ENCODE peak calls at places on chromosomes 3 and 15, in six cellular contexts. One of them, this sample, is unnamed.

GRCh38 chr15:79474252-79474651 is 42.1 kb downstream of the MINAR1 start:
- DNase-seq in GM23338: no peak
- DNase-seq in DND-41: no peak
- DNase-seq in fibroblast of lung: peak
- DNase-seq in mammary epithelial cell: peak
- DNase-seq in hepatocyte: no peak
- DNase-seq in this sample: no peak

GRCh38 chr15:52143862-52144261 is 31.3 kb upstream of the BCL2L10 start:
- DNase-seq in GM23338: peak
- DNase-seq in DND-41: no peak
- DNase-seq in fibroblast of lung: peak
- DNase-seq in mammary epithelial cell: peak
- DNase-seq in hepatocyte: peak
- DNase-seq in this sample: peak

GRCh38 chr3:43894176-43895049 is 203.7 kb downstream of the ABHD5 start:
- DNase-seq in GM23338: peak
- DNase-seq in DND-41: no peak
- DNase-seq in fibroblast of lung: peak
- DNase-seq in mammary epithelial cell: peak
- DNase-seq in hepatocyte: peak
- DNase-seq in this sample: no peak

GRCh38 chr3:157077565-157077991 is 82.4 kb downstream of the CCNL1 start:
- DNase-seq in GM23338: peak
- DNase-seq in DND-41: no peak
- DNase-seq in fibroblast of lung: no peak
- DNase-seq in mammary epithelial cell: no peak
- DNase-seq in hepatocyte: no peak
- DNase-seq in this sample: no peak

GRCh38 chr3:153484842-153485241 is 322.8 kb downstream of the RAP2B start:
- DNase-seq in GM23338: no peak
- DNase-seq in DND-41: no peak
- DNase-seq in fibroblast of lung: no peak
- DNase-seq in mammary epithelial cell: no peak
- DNase-seq in hepatocyte: no peak
- DNase-seq in this sample: no peak

GRCh38 chr15:98433302-98433701 is 215.0 kb upstream of the IGF1R start:
- DNase-seq in GM23338: no peak
- DNase-seq in DND-41: no peak
- DNase-seq in fibroblast of lung: no peak
- DNase-seq in mammary epithelial cell: no peak
- DNase-seq in hepatocyte: no peak
- DNase-seq in this sample: no peak

GRCh38 chr15:85406916-85407315 is 26.5 kb downstream of the AKAP13 start:
- DNase-seq in GM23338: no peak
- DNase-seq in DND-41: no peak
- DNase-seq in fibroblast of lung: no peak
- DNase-seq in mammary epithelial cell: no peak
- DNase-seq in hepatocyte: no peak
- DNase-seq in this sample: no peak

GRCh38 chr3:39644176-39644575 is 165.2 kb upstream of the MYRIP start:
- DNase-seq in GM23338: no peak
- DNase-seq in DND-41: no peak
- DNase-seq in fibroblast of lung: peak
- DNase-seq in mammary epithelial cell: peak
- DNase-seq in hepatocyte: no peak
- DNase-seq in this sample: no peak

GRCh38 chr3:183341545-183342288 is 86.7 kb downstream of the MCF2L2 start:
- DNase-seq in GM23338: no peak
- DNase-seq in DND-41: no peak
- DNase-seq in fibroblast of lung: no peak
- DNase-seq in mammary epithelial cell: no peak
- DNase-seq in hepatocyte: no peak
- DNase-seq in this sample: no peak

GRCh38 chr3:135238201-135238600 is 443.1 kb downstream of the EPHB1 start:
- DNase-seq in GM23338: no peak
- DNase-seq in DND-41: no peak
- DNase-seq in fibroblast of lung: no peak
- DNase-seq in mammary epithelial cell: no peak
- DNase-seq in hepatocyte: no peak
- DNase-seq in this sample: no peak

GRCh38 chr3:117165611-117166051 is 456.1 kb downstream of the TUSC7 start:
- DNase-seq in GM23338: peak
- DNase-seq in DND-41: no peak
- DNase-seq in fibroblast of lung: no peak
- DNase-seq in mammary epithelial cell: no peak
- DNase-seq in hepatocyte: no peak
- DNase-seq in this sample: no peak

GRCh38 chr15:75884041-75884440 is 19.6 kb upstream of the FBXO22 start:
- DNase-seq in GM23338: no peak
- DNase-seq in DND-41: no peak
- DNase-seq in fibroblast of lung: peak
- DNase-seq in mammary epithelial cell: peak
- DNase-seq in hepatocyte: no peak
- DNase-seq in this sample: peak

GRCh38 chr3:129934234-129935123 is 40.0 kb upstream of the TRH start:
- DNase-seq in GM23338: peak
- DNase-seq in DND-41: peak
- DNase-seq in fibroblast of lung: peak
- DNase-seq in mammary epithelial cell: no peak
- DNase-seq in hepatocyte: peak
- DNase-seq in this sample: peak

GRCh38 chr15:31752363-31752762 is 278.0 kb upstream of the CHRNA7 start:
- DNase-seq in GM23338: no peak
- DNase-seq in DND-41: no peak
- DNase-seq in fibroblast of lung: peak
- DNase-seq in mammary epithelial cell: peak
- DNase-seq in hepatocyte: no peak
- DNase-seq in this sample: peak

GRCh38 chr3:45830121-45830520 is 11.8 kb downstream of the LZTFL1 start:
- DNase-seq in GM23338: no peak
- DNase-seq in DND-41: no peak
- DNase-seq in fibroblast of lung: no peak
- DNase-seq in mammary epithelial cell: no peak
- DNase-seq in hepatocyte: no peak
- DNase-seq in this sample: no peak

GRCh38 chr15:29093696-29094343 is 175.8 kb downstream of the NSMCE3 start:
- DNase-seq in GM23338: no peak
- DNase-seq in DND-41: no peak
- DNase-seq in fibroblast of lung: no peak
- DNase-seq in mammary epithelial cell: no peak
- DNase-seq in hepatocyte: no peak
- DNase-seq in this sample: no peak

GRCh38 chr3:56193531-56193930 is 274.7 kb downstream of the ERC2 start:
- DNase-seq in GM23338: no peak
- DNase-seq in DND-41: no peak
- DNase-seq in fibroblast of lung: no peak
- DNase-seq in mammary epithelial cell: no peak
- DNase-seq in hepatocyte: no peak
- DNase-seq in this sample: no peak

GRCh38 chr15:25849431-25849921 is 13.7 kb downstream of the ATP10A start:
- DNase-seq in GM23338: peak
- DNase-seq in DND-41: no peak
- DNase-seq in fibroblast of lung: peak
- DNase-seq in mammary epithelial cell: no peak
- DNase-seq in hepatocyte: peak
- DNase-seq in this sample: peak

GRCh38 chr15:44780608-44781007 is 44.3 kb downstream of the TRIM69 start:
- DNase-seq in GM23338: no peak
- DNase-seq in DND-41: no peak
- DNase-seq in fibroblast of lung: no peak
- DNase-seq in mammary epithelial cell: no peak
- DNase-seq in hepatocyte: no peak
- DNase-seq in this sample: no peak

GRCh38 chr3:25566358-25566920 is 98.3 kb downstream of the TOP2B start:
- DNase-seq in GM23338: peak
- DNase-seq in DND-41: no peak
- DNase-seq in fibroblast of lung: no peak
- DNase-seq in mammary epithelial cell: no peak
- DNase-seq in hepatocyte: no peak
- DNase-seq in this sample: no peak

GRCh38 chr3:52339612-52340011 is 23.5 kb downstream of the DNAH1 start:
- DNase-seq in GM23338: peak
- DNase-seq in DND-41: peak
- DNase-seq in fibroblast of lung: peak
- DNase-seq in mammary epithelial cell: peak
- DNase-seq in hepatocyte: peak
- DNase-seq in this sample: peak

GRCh38 chr3:150083653-150084037 is 113.0 kb upstream of the PFN2 start:
- DNase-seq in GM23338: no peak
- DNase-seq in DND-41: no peak
- DNase-seq in fibroblast of lung: peak
- DNase-seq in mammary epithelial cell: no peak
- DNase-seq in hepatocyte: peak
- DNase-seq in this sample: no peak

GRCh38 chr3:61381745-61382392 is 130.6 kb upstream of the FHIT start:
- DNase-seq in GM23338: peak
- DNase-seq in DND-41: no peak
- DNase-seq in fibroblast of lung: peak
- DNase-seq in mammary epithelial cell: peak
- DNase-seq in hepatocyte: peak
- DNase-seq in this sample: peak

GRCh38 chr3:177597325-177598109 is 400.2 kb upstream of the TBL1XR1 start:
- DNase-seq in GM23338: no peak
- DNase-seq in DND-41: peak
- DNase-seq in fibroblast of lung: peak
- DNase-seq in mammary epithelial cell: peak
- DNase-seq in hepatocyte: peak
- DNase-seq in this sample: no peak

GRCh38 chr3:106119691-106120090 is 250.9 kb upstream of the CBLB start:
- DNase-seq in GM23338: peak
- DNase-seq in DND-41: no peak
- DNase-seq in fibroblast of lung: no peak
- DNase-seq in mammary epithelial cell: peak
- DNase-seq in hepatocyte: no peak
- DNase-seq in this sample: peak

GRCh38 chr3:160409812-160410610 is 10.6 kb downstream of the SMC4 start:
- DNase-seq in GM23338: no peak
- DNase-seq in DND-41: no peak
- DNase-seq in fibroblast of lung: peak
- DNase-seq in mammary epithelial cell: no peak
- DNase-seq in hepatocyte: no peak
- DNase-seq in this sample: no peak

GRCh38 chr3:13111874-13112520 is 38.8 kb upstream of the IQSEC1 start:
- DNase-seq in GM23338: no peak
- DNase-seq in DND-41: no peak
- DNase-seq in fibroblast of lung: no peak
- DNase-seq in mammary epithelial cell: no peak
- DNase-seq in hepatocyte: no peak
- DNase-seq in this sample: peak

GRCh38 chr3:40741729-40742128 is 217.0 kb downstream of the ZNF621 start:
- DNase-seq in GM23338: no peak
- DNase-seq in DND-41: no peak
- DNase-seq in fibroblast of lung: no peak
- DNase-seq in mammary epithelial cell: no peak
- DNase-seq in hepatocyte: peak
- DNase-seq in this sample: no peak

GRCh38 chr3:136624381-136624780 is 127.8 kb downstream of the STAG1 start:
- DNase-seq in GM23338: no peak
- DNase-seq in DND-41: no peak
- DNase-seq in fibroblast of lung: no peak
- DNase-seq in mammary epithelial cell: no peak
- DNase-seq in hepatocyte: no peak
- DNase-seq in this sample: no peak

GRCh38 chr3:64196236-64196929 is 28.9 kb downstream of the PRICKLE2 start:
- DNase-seq in GM23338: peak
- DNase-seq in DND-41: no peak
- DNase-seq in fibroblast of lung: no peak
- DNase-seq in mammary epithelial cell: no peak
- DNase-seq in hepatocyte: no peak
- DNase-seq in this sample: no peak
- H3K4me3 ChIP-seq in GM23338: no peak
- H3K4me3 ChIP-seq in DND-41: no peak
- H3K4me3 ChIP-seq in fibroblast of lung: no peak
- H3K4me3 ChIP-seq in mammary epithelial cell: no peak
- H3K4me3 ChIP-seq in hepatocyte: no peak
- H3K4me3 ChIP-seq in this sample: no peak

DNA sequence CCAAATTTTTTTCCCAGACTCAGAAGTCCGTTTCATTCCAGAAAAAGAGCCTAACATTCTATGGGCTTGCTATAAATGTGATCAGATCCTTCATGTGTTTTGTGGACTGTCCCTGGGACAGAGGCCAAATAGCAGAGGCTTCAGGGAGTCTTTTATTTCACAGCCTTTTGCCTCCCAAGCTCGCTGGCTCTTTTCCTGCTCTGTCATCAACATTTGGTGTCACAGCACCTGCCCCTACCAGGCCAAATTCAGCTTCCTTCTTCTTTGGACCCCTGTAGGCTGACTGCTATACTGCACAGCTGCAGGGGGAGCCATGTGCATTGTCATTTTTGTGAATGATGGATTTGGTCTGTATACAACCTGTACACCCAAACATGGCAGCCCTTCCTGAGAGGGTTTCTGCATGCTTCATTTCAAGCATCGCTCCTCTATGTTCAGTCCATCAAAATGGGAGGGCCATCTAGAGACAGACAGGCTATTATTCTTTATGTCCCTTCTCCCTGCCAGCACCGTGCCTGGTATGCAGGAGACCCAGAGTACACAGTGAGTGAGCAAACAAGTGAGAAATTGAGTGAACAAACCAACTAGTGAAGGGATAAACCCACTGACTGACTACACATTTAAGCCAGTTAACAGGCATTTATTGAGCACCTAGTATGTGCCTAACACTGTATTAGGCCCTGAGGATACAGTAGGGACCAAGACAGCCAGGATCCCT is 17.9 kb upstream of the RPP14 start:
- DNase-seq in GM23338: peak
- DNase-seq in DND-41: no peak
- DNase-seq in fibroblast of lung: no peak
- DNase-seq in mammary epithelial cell: no peak
- DNase-seq in hepatocyte: no peak
- DNase-seq in this sample: no peak
- TF ChIP-seq CTCF in GM23338: no peak
- TF ChIP-seq CTCF in DND-41: peak
- TF ChIP-seq CTCF in fibroblast of lung: no peak
- TF ChIP-seq CTCF in mammary epithelial cell: no peak
- TF ChIP-seq CTCF in hepatocyte: no peak
- TF ChIP-seq CTCF in this sample: peak

GRCh38 chr3:50226888-50227389 is 9.1 kb upstream of the GNAI2 start:
- DNase-seq in GM23338: no peak
- DNase-seq in DND-41: no peak
- DNase-seq in fibroblast of lung: peak
- DNase-seq in mammary epithelial cell: peak
- DNase-seq in hepatocyte: no peak
- DNase-seq in this sample: peak
- TF ChIP-seq EZH2 in GM23338: no peak
- TF ChIP-seq EZH2 in DND-41: no peak
- TF ChIP-seq EZH2 in fibroblast of lung: no peak
- TF ChIP-seq EZH2 in mammary epithelial cell: no peak
- TF ChIP-seq EZH2 in hepatocyte: no peak
- TF ChIP-seq EZH2 in this sample: no peak

DNA sequence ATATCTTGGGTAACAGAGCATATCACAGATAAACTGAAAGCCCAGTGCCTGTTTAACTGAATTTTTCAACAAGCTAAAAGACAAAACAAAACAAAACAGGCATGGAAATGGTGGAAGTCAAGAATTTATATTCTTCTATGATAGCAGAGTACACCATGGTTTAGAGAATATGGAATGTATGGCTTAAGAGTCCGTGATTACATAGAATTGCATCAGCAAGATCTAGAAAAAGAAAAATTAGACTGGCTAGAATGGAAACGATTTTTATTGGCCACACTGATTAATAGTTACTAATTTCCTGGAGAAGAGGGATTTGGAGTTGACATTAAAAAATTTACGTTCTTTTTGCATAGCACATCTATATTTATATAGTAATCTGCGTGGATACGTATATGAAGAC is 435.2 kb upstream of the DPPA4 start:
- DNase-seq in GM23338: no peak
- DNase-seq in DND-41: no peak
- DNase-seq in fibroblast of lung: peak
- DNase-seq in mammary epithelial cell: no peak
- DNase-seq in hepatocyte: no peak
- DNase-seq in this sample: no peak
- H3K4me3 ChIP-seq in GM23338: no peak
- H3K4me3 ChIP-seq in DND-41: no peak
- H3K4me3 ChIP-seq in fibroblast of lung: no peak
- H3K4me3 ChIP-seq in mammary epithelial cell: no peak
- H3K4me3 ChIP-seq in hepatocyte: no peak
- H3K4me3 ChIP-seq in this sample: no peak

This sample was measured in PC-3.